ENCODE peak calls at places on chromosomes 1 and 21, in four cellular contexts. S is HepG2, Q is GM12878, M is K562. X is an unnamed sample.

GRCh38 chr1:25795955-25796806 is 3.8 kb upstream of the SELENON start:
- DNase-seq in Q (no peak), M (no peak), S (no peak), X (no peak)

GRCh38 chr1:173628888-173629287 is 6.2 kb upstream of the TEX50 start:
- DNase-seq in M (no peak), Q (no peak), S (no peak), X (no peak)

GRCh38 chr1:198741744-198742143 is 102.9 kb downstream of the PTPRC start:
- DNase-seq in Q (no peak), M (no peak), S (no peak), X (no peak)

GRCh38 chr1:82706741-82707140 is 906.0 kb downstream of the ADGRL2 start:
- DNase-seq in M (no peak), Q (no peak), S (no peak), X (no peak)

GRCh38 chr1:6464514-6464836 is 1.5 kb downstream of the TNFRSF25 start:
- DNase-seq in S (peak; percentile 58), M (peak; percentile 44), Q (no peak), X (no peak)

GRCh38 chr1:226946841-226947240 is 6.7 kb downstream of the COQ8A start:
- DNase-seq in Q (no peak), S (no peak), M (no peak), X (no peak)

GRCh38 chr1:10839188-10839770 is 42.8 kb upstream of the CASZ1 start:
- DNase-seq in Q (no peak), M (no peak), S (no peak), X (no peak)

GRCh38 chr1:17199267-17200044 is 5.5 kb upstream of the PADI1 start:
- DNase-seq in S (no peak), Q (no peak), M (no peak), X (no peak)

GRCh38 chr1:210201671-210202070 is 30.9 kb upstream of the SERTAD4 start:
- DNase-seq in M (no peak), Q (no peak), S (no peak), X (no peak)

GRCh38 chr1:33244143-33244808 is 12.0 kb upstream of the ZNF362 start:
- DNase-seq in Q (no peak), M (no peak), S (peak; percentile 80), X (no peak)

GRCh38 chr1:16204216-16204615 is 8.2 kb downstream of the ARHGEF19 start:
- DNase-seq in S (no peak), M (no peak), Q (no peak), X (no peak)

GRCh38 chr1:21251773-21252471 is 38.3 kb downstream of the ECE1 start:
- DNase-seq in M (peak; percentile 38), S (peak; percentile 91), Q (no peak), X (no peak)

GRCh38 chr1:223201967-223202366 is 58.9 kb upstream of the TLR5 start:
- DNase-seq in S (no peak), Q (no peak), M (no peak), X (no peak)

GRCh38 chr1:116325922-116326321 is 47.1 kb upstream of the ATP1A1 start:
- DNase-seq in M (no peak), S (no peak), Q (no peak), X (no peak)

GRCh38 chr1:24724345-24725208 is 20.7 kb upstream of the CLIC4 start:
- DNase-seq in M (peak; percentile 41), S (peak; percentile 96), Q (no peak), X (peak; percentile 70)

GRCh38 chr1:210236386-210236839 is 3.8 kb downstream of the SERTAD4 start:
- DNase-seq in M (peak; percentile 20), Q (no peak), S (no peak), X (peak; percentile 31)

GRCh38 chr1:25642710-25643109 is 26.1 kb downstream of the MAN1C1 start:
- DNase-seq in M (no peak), S (no peak), Q (peak; percentile 44), X (peak; percentile 2)

GRCh38 chr1:198491028-198491427 is 49.5 kb downstream of the ATP6V1G3 start:
- DNase-seq in S (peak; percentile 9), M (no peak), Q (no peak), X (no peak)

GRCh38 chr1:88422037-88422436 is 262.0 kb upstream of the PKN2 start:
- DNase-seq in Q (no peak), S (no peak), M (no peak), X (no peak)

GRCh38 chr1:117600325-117600916 is 5.4 kb upstream of the TENT5C start:
- DNase-seq in S (no peak), Q (no peak), M (peak; percentile 18), X (no peak)

GRCh38 chr1:96049759-96050409 is 671.7 kb upstream of the PTBP2 start:
- DNase-seq in S (no peak), Q (no peak), M (no peak), X (no peak)

GRCh38 chr1:28751315-28752056 is 14.7 kb downstream of the YTHDF2 start:
- DNase-seq in S (no peak), M (peak; percentile 40), Q (no peak), X (no peak)

GRCh38 chr21:35239811-35240219 is 190.7 kb upstream of the RUNX1 start:
- DNase-seq in M (no peak), Q (no peak), S (no peak), X (peak; percentile 23)

GRCh38 chr1:78840447-78841251 is 165.9 kb downstream of the ADGRL4 start:
- DNase-seq in M (no peak), Q (no peak), S (no peak), X (peak; percentile 25)

GRCh38 chr21:34915364-34915834 is 133.7 kb downstream of the RUNX1 start:
- DNase-seq in M (no peak), Q (no peak), S (no peak), X (no peak)

GRCh38 chr1:152034654-152035405 is 2.0 kb downstream of the S100A11 start:
- DNase-seq in M (peak; percentile 92), Q (peak; percentile 57), S (peak; percentile 61), X (peak; percentile 79)

GRCh38 chr1:117014209-117014608 is 12.6 kb downstream of the CD101 start:
- DNase-seq in S (no peak), M (no peak), Q (no peak), X (no peak)

GRCh38 chr1:188188317-188188716 is 1359.6 kb downstream of the PLA2G4A start:
- DNase-seq in Q (no peak), S (no peak), M (no peak), X (no peak)

GRCh38 chr1:89540406-89540970 is 15.9 kb downstream of the LRRC8B start:
- DNase-seq in Q (no peak), S (no peak), M (peak; percentile 59), X (no peak)

GRCh38 chr1:33165209-33165608 is 16.6 kb downstream of the TRIM62 start:
- DNase-seq in Q (no peak), M (peak; percentile 76), S (no peak), X (peak; percentile 83)

GRCh38 chr1:43315481-43315880 is 14.7 kb downstream of the TIE1 start:
- DNase-seq in S (no peak), M (no peak), Q (no peak), X (no peak)

GRCh38 chr1:43312638-43313515 is 12.1 kb downstream of the TIE1 start:
- DNase-seq in Q (no peak), S (no peak), M (no peak), X (no peak)

GRCh38 chr1:43313771-43314170 is 13.0 kb downstream of the TIE1 start:
- DNase-seq in Q (no peak), M (no peak), S (no peak), X (no peak)

GRCh38 chr1:43315963-43316737 is 15.4 kb downstream of the TIE1 start:
- DNase-seq in Q (no peak), S (no peak), M (no peak), X (no peak)

GRCh38 chr1:43314233-43314632 is 13.5 kb downstream of the TIE1 start:
- DNase-seq in S (no peak), M (no peak), Q (no peak), X (no peak)
- TF ChIP-seq FOXM1 in S (no peak), M (no peak), Q (no peak), X (no peak)

GRCh38 chr21:43810505-43811261 is 21.3 kb downstream of the RRP1 start:
- DNase-seq in M (peak; percentile 96), Q (peak; percentile 51), S (peak; percentile 75), X (peak; percentile 96)

GRCh38 chr21:43808832-43809251 is 19.5 kb downstream of the RRP1 start:
- DNase-seq in M (no peak), Q (no peak), S (no peak), X (no peak)

GRCh38 chr21:43809853-43810504 is 20.6 kb downstream of the RRP1 start:
- DNase-seq in M (no peak), Q (no peak), S (no peak), X (no peak)

GRCh38 chr21:43808367-43808766 is 19.0 kb downstream of the RRP1 start:
- DNase-seq in M (no peak), Q (no peak), S (no peak), X (no peak)

GRCh38 chr21:43809346-43809799 is 20.0 kb downstream of the RRP1 start:
- DNase-seq in Q (no peak), S (no peak), M (no peak), X (no peak)
- TF ChIP-seq SP1 in Q (no peak), S (no peak), M (no peak), X (no peak)

DNA sequence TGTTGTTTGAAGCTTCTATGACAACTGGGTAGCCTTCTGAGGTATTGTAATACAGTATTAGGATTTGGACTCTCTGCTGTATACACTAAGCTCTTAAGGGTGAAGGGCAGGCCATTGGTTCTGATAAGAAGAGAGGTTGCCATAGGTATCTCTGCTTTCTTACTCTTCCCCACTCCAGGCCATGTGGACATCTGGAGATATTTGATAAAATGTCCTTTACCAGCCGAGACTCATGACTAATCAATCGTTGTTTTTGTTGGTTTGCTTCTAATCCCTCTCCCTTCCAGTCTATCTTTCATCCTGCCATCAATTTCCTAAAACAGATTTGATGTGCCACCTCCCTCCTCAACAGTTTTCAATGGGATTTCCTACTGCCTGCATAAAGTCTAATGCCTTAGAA is 64.6 kb upstream of the WDR26 start:
- DNase-seq in S (no peak), M (peak; percentile 80), Q (no peak), X (no peak)
- TF ChIP-seq TARDBP in S (no peak), M (no peak), Q (no peak), X (no peak)

GRCh38 chr1:54944610-54945392 is 35.6 kb upstream of the TMEM61 start:
- DNase-seq in M (peak; percentile 83), S (peak; percentile 70), Q (peak; percentile 26), X (peak; percentile 91)
- TF ChIP-seq FOXM1 in M (no peak), S (no peak), Q (no peak), X (no peak)

DNA sequence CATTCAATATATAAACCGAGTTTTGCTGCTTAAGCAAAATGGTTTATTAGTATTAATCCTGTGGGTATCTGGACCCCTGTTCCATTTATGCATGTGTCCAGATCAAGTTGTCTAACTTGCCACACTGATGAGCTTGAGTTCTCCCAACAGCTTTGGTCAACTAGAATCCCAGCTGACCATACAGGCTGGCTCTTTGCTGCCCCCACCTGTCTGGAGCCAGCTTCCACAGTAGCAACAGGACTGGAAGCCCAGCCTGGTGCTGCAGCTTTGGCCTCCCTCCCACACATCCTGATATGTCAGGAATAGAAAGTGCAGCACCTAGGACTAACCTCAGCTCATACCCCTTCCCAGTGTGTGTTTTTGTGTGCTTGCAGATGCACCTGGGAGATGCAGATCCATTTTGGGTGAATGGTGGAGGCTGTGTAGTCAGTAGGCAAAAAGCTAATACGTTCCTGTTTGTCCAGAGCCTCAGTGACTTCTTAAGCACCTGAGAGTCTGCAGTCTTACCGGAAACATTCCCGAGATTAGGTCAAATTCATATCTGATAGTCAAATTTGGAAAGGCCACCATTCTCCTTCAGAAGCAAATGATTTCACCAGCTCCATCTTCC is 40.9 kb upstream of the BEND5 start:
- DNase-seq in Q (no peak), S (peak; percentile 18), M (peak; percentile 16), X (peak; percentile 62)
- TF ChIP-seq SP1 in Q (no peak), S (no peak), M (no peak), X (no peak)

GRCh38 chr1:247906504-247907047 is 11.2 kb downstream of the OR2W3 start:
- DNase-seq in M (peak; percentile 69), Q (no peak), S (no peak), X (no peak)
- TF ChIP-seq TARDBP in M (no peak), Q (no peak), S (no peak), X (no peak)

GRCh38 chr1:2595261-2595811 is 8.8 kb downstream of the PRXL2B start:
- DNase-seq in M (no peak), Q (no peak), S (no peak), X (no peak)
- TF ChIP-seq FOXM1 in M (no peak), Q (no peak), S (no peak), X (no peak)

X was measured in HEK293T.